ENCODE peak calls at places on chromosomes 4 and X, in six cellular contexts. D is sigmoid colon, T is HL-60, V is colonic mucosa, U is dorsolateral prefrontal cortex, R is progenitor cell of endocrine pancreas. Q is an unnamed sample.

GRCh38 chr4:77095101-77095826 is 19.5 kb upstream of the CCNI start:
- DNase-seq in U (peak; percentile 92), T (peak; percentile 85), D (peak; percentile 86), R (peak; percentile 19), V (peak; percentile 82), Q (peak; percentile 40)

GRCh38 chr4:184473515-184474260 is 662 bp downstream of the IRF2 start:
- DNase-seq in T (peak; percentile 58), U (peak; percentile 34), R (peak; percentile 39), V (peak; percentile 50), D (no peak), Q (no peak)

GRCh38 chr4:3489451-3489962 is 26.4 kb downstream of the DOK7 start:
- DNase-seq in U (no peak), D (no peak), V (no peak), R (no peak), T (no peak), Q (no peak)

GRCh38 chr4:122898370-122899150 is 23.8 kb downstream of the NUDT6 start:
- DNase-seq in V (peak; percentile 19), R (no peak), D (no peak), U (no peak), T (no peak), Q (no peak)

GRCh38 chr4:21118301-21118700 is 418.0 kb downstream of the PACRGL start:
- DNase-seq in U (no peak), R (no peak), T (no peak), D (no peak), V (no peak), Q (no peak)

GRCh38 chr4:31043382-31044062 is 323.4 kb downstream of the PCDH7 start:
- DNase-seq in T (no peak), D (no peak), V (no peak), U (no peak), R (no peak), Q (no peak)

GRCh38 chrX:66200855-66201795 is 37.1 kb downstream of the HEPH start:
- DNase-seq in D (no peak), V (peak; percentile 41), U (no peak), R (no peak), T (no peak), Q (no peak)

GRCh38 chr4:88743696-88744095 is 46.1 kb upstream of the NAP1L5 start:
- DNase-seq in V (no peak), D (no peak), U (no peak), T (no peak), R (no peak), Q (no peak)

GRCh38 chr4:182339246-182339645 is 96.0 kb downstream of the TENM3 start:
- DNase-seq in U (no peak), D (no peak), V (no peak), R (no peak), T (no peak), Q (no peak)

GRCh38 chr4:52187603-52188002 is 136.5 kb downstream of the SPATA18 start:
- DNase-seq in D (no peak), R (no peak), T (no peak), U (no peak), V (no peak), Q (no peak)

GRCh38 chrX:71618303-71618721 is at the start of gene CXCR3:
- DNase-seq in T (peak; percentile 93), R (no peak), D (no peak), V (no peak), U (no peak), Q (no peak)

GRCh38 chr4:17324431-17324830 is 187.5 kb downstream of the QDPR start:
- DNase-seq in T (peak; percentile 18), U (peak; percentile 42), D (no peak), V (peak; percentile 30), R (no peak), Q (no peak)

GRCh38 chrX:79147477-79147876 is 3.0 kb downstream of the GPR174 start:
- DNase-seq in T (no peak), U (no peak), R (no peak), V (no peak), D (no peak), Q (no peak)

GRCh38 chr4:157443537-157443936 is 223.0 kb downstream of the GRIA2 start:
- DNase-seq in U (no peak), V (no peak), R (no peak), T (no peak), D (no peak), Q (no peak)

GRCh38 chr4:139266583-139267257 is 13.3 kb downstream of the MGARP start:
- DNase-seq in U (peak; percentile 39), R (peak; percentile 15), T (peak; percentile 74), D (peak; percentile 90), V (peak; percentile 75), Q (peak; percentile 95)

GRCh38 chrX:139559383-139560042 is 29.0 kb downstream of the F9 start:
- DNase-seq in D (no peak), R (peak; percentile 30), V (peak; percentile 44), U (no peak), T (peak; percentile 51), Q (peak; percentile 37)

GRCh38 chr4:165378763-165379631 is at the start of gene CPE:
- DNase-seq in V (peak; percentile 67), T (peak; percentile 63), D (peak; percentile 82), R (peak; percentile 82), U (peak; percentile 86), Q (no peak)

GRCh38 chrX:105845661-105846060 is 23.3 kb downstream of the NRK start:
- DNase-seq in U (no peak), V (no peak), R (no peak), T (no peak), D (no peak), Q (no peak)
- TF ChIP-seq CTCF in U (no peak), V (no peak), R (no peak), T (no peak), D (no peak), Q (no peak)

GRCh38 chr4:71550220-71551190 is 211.7 kb downstream of the SLC4A4 start:
- DNase-seq in D (no peak), T (no peak), U (no peak), V (peak; percentile 35), R (no peak), Q (no peak)
- TF ChIP-seq CTCF in D (no peak), T (no peak), U (no peak), V (no peak), R (no peak), Q (no peak)

GRCh38 chr4:144683516-144683915 is 37.6 kb downstream of the HHIP start:
- DNase-seq in R (no peak), U (no peak), D (no peak), T (no peak), V (no peak), Q (no peak)

GRCh38 chr4:144685916-144686315 is 40.0 kb downstream of the HHIP start:
- DNase-seq in V (no peak), D (no peak), R (no peak), U (no peak), T (no peak), Q (no peak)

GRCh38 chr4:144688035-144688569 is 42.1 kb downstream of the HHIP start:
- DNase-seq in D (no peak), V (no peak), U (no peak), T (no peak), R (no peak), Q (no peak)

GRCh38 chr4:144687466-144687865 is 41.5 kb downstream of the HHIP start:
- DNase-seq in V (no peak), U (no peak), R (no peak), T (no peak), D (no peak), Q (no peak)

DNA sequence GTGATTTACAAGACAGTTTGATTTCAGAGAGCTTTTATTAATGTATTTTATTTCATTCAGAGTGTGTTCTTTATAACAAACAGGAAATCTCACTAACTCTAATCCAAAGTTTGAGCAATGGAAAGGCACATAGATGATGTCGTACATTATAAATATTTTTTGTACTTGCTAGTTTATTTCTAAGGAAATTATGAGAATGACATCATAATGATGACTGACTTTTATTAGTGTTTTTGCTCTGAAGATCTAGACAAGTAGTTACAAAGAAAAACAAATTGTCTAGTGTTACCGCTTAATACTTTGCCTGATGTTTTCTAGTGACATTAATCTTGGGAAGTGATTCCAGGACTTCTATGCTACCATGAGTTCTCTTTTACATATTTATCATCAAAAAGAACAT is 43.2 kb downstream of the HHIP start:
- DNase-seq in V (no peak), U (no peak), D (no peak), T (no peak), R (no peak), Q (no peak)
- TF ChIP-seq CTCF in V (no peak), U (no peak), D (no peak), T (no peak), R (no peak), Q (no peak)

GRCh38 chr4:86033171-86033570 is 326.7 kb downstream of the MAPK10 start:
- DNase-seq in T (peak; percentile 3), R (no peak), V (no peak), D (peak; percentile 76), U (peak; percentile 47), Q (no peak)
- TF ChIP-seq CTCF in T (no peak), R (no peak), V (no peak), D (no peak), U (no peak), Q (no peak)